ENCODE peak calls at places on chromosomes 6 and 20, in five cellular contexts. C is H9, V is neuronal stem cell, N is mesendoderm, M is H1. O is an unnamed sample.

GRCh38 chr6:74879970-74880369 is 325.9 kb downstream of the COL12A1 start:
- DNase-seq in V (no peak), N (no peak), M (no peak), C (no peak), O (peak; percentile 22)

GRCh38 chr20:35467339-35468224 is 12.2 kb downstream of the CEP250 start:
- DNase-seq in N (peak; percentile 54), M (no peak), V (peak; percentile 49), C (no peak), O (peak; percentile 64)

GRCh38 chr6:128327890-128328289 is 192.5 kb downstream of the PTPRK start:
- DNase-seq in N (peak; percentile 72), M (peak; percentile 50), C (peak; percentile 28), V (no peak), O (peak; percentile 16)

GRCh38 chr20:8880085-8880853 is 188.6 kb upstream of the PLCB4 start:
- DNase-seq in C (no peak), V (no peak), M (no peak), N (no peak), O (no peak)

GRCh38 chr6:85581572-85581971 is 12.1 kb downstream of the SNX14 start:
- DNase-seq in M (no peak), N (no peak), C (no peak), V (no peak), O (no peak)

GRCh38 chr6:100175814-100176275 is 181.8 kb upstream of the MCHR2 start:
- DNase-seq in V (no peak), M (no peak), N (no peak), C (no peak), O (peak; percentile 95)

GRCh38 chr20:33407251-33407650 is 5.9 kb upstream of the CDK5RAP1 start:
- DNase-seq in C (no peak), M (no peak), V (no peak), N (no peak), O (peak; percentile 36)

GRCh38 chr6:134753001-134753400 is 196.9 kb downstream of the ALDH8A1 start:
- DNase-seq in N (no peak), V (no peak), C (no peak), M (no peak), O (no peak)

GRCh38 chr6:87213364-87213763 is 58.0 kb downstream of the ZNF292 start:
- DNase-seq in N (peak; percentile 72), M (no peak), C (no peak), V (no peak), O (no peak)

GRCh38 chr20:60057123-60057865 is 99.1 kb downstream of the CDH26 start:
- DNase-seq in M (peak; percentile 80), V (peak; percentile 66), C (peak; percentile 83), N (peak; percentile 89), O (peak; percentile 65)

GRCh38 chr6:84166395-84166794 is 61.0 kb downstream of the CEP162 start:
- DNase-seq in N (no peak), M (no peak), C (no peak), V (no peak), O (no peak)

GRCh38 chr6:105057160-105057559 is 100.3 kb downstream of the LIN28B start:
- DNase-seq in M (no peak), V (no peak), N (no peak), C (no peak), O (no peak)
- H3K18ac ChIP-seq in M (no peak overlapping the region), V (no peak overlapping the region), N (no peak overlapping the region), C (no peak overlapping the region), O (no peak overlapping the region)

DNA sequence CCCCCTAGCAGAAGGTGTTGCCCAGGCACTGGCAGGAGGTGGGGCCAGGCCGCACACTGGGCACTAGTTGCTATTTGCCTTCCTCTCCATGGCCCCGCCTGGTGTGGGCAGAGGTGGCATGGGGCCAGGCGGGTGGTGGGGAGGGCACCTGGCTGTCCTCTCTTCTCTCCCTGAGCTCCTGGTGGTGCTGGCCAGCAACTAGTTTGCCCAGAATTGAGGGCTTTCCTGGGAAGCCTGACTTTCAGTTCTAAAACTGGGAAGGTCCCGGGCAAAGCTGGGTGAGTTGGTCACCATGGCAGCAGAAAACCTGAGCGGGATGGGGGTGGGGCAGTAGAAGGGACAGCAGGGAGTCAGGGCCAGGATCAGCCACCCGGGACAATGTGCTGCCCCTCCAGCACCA is 48.2 kb downstream of the RBM38 start:
- DNase-seq in N (no peak), V (no peak), M (no peak), C (no peak), O (no peak)
- H3K18ac ChIP-seq in N (no peak overlapping the region), V (peak overlapping the region; percentile 94), M (no peak overlapping the region), C (no peak overlapping the region), O (no peak overlapping the region)

DNA sequence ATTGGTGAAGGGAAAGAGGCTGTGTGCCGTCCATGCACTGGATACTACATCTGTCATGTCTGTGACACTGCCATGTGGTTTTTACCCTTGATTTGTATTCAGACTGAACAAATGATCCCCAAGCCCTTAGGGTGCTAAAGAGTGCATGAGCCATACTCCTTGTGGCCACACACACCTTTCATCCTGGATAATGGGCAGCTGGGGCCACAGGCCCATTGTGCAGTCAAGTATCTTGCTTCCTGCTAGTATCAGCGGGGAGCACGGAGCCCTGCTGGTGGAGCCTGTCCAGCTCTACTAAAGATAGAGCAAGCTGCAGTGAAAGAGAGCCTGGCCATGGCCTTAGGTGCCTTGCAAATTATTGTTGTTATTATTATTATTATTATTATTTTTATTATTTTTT is 75.1 kb downstream of the SLX4IP start:
- DNase-seq in C (no peak), V (no peak), M (no peak), N (no peak), O (no peak)
- H3K18ac ChIP-seq in C (no peak overlapping the region), V (no peak overlapping the region), M (no peak overlapping the region), N (no peak overlapping the region), O (peak overlapping the region; percentile 24)

DNA sequence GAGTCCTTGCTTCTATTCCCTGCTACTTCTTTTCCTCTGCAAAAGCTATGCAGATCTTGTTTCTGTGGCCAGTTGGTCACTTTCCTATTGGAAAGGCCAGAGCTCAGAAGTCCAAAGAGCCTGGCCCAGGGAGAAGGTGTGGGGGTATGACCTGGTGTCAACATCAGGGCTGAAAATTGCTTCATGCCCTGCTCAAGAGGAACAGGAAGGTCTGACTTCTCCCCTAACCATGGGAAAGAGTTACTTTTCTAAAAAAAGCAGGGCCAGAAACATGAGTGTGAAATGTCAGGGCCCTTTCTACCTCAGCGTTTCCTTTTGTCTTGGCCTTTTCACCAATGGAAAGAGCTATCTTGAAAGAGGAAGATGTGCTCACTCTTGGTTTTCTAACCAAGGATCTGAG is 117.4 kb downstream of the MAFB start:
- DNase-seq in C (no peak), M (no peak), N (no peak), V (no peak), O (no peak)
- H3K18ac ChIP-seq in C (no peak overlapping the region), M (no peak overlapping the region), N (no peak overlapping the region), V (no peak overlapping the region), O (no peak overlapping the region)

GRCh38 chr6:16762265-16762546 is 946 bp upstream of the ATXN1 start:
- DNase-seq in N (peak; percentile 57), V (peak; percentile 26), C (no peak), M (no peak), O (no peak)

GRCh38 chr6:16762547-16763477 is 1.6 kb upstream of the ATXN1 start:
- DNase-seq in N (peak; percentile 80), C (peak; percentile 54), M (peak; percentile 58), V (peak; percentile 27), O (peak; percentile 97)

GRCh38 chr6:16760536-16761468 is at the start of gene ATXN1:
- DNase-seq in N (peak; percentile 78), V (peak; percentile 55), M (peak; percentile 65), C (peak; percentile 54), O (peak; percentile 65)

GRCh38 chr6:16759646-16760535 is 1.4 kb downstream of the ATXN1 start:
- DNase-seq in M (peak; percentile 79), N (peak; percentile 81), V (peak; percentile 62), C (peak; percentile 64), O (peak; percentile 84)

GRCh38 chr6:16761469-16762264 is 407 bp upstream of the ATXN1 start:
- DNase-seq in V (peak; percentile 67), C (peak; percentile 91), N (peak; percentile 91), M (peak; percentile 88), O (peak; percentile 91)
- H3K18ac ChIP-seq in V (peak overlapping the region; percentile 80), C (peak overlapping the region; percentile 28), N (peak overlapping the region; percentile 78), M (peak overlapping the region; percentile 24), O (peak overlapping the region; percentile 99)